ENCODE peak calls at places on chromosome 2, in eight cellular contexts. N is A549, L is sigmoid colon, T is HepG2, Z is ovary, A is tibial nerve, R is transverse colon, O is K562. H is an unnamed sample.

GRCh38 chr2:47905454-47906260 is 641 bp downstream of the FBXO11 start:
- DNase-seq in N (peak), L (peak), T (no peak), Z (peak), A (peak), R (peak), O (peak), H (peak)

GRCh38 chr2:7795358-7796199 is 878.4 kb downstream of the RNF144A start:
- DNase-seq in N (no peak), L (no peak), T (no peak), Z (no peak), A (no peak), R (no peak), O (no peak), H (no peak)

GRCh38 chr2:63553049-63553448 is 35.2 kb downstream of the WDPCP start:
- DNase-seq in N (no peak), L (no peak), T (no peak), Z (no peak), A (no peak), R (no peak), O (no peak), H (no peak)

GRCh38 chr2:240591226-240591625 is 4.7 kb downstream of the CAPN10 start:
- DNase-seq in N (no peak), L (peak), T (no peak), Z (no peak), A (no peak), R (no peak), O (no peak), H (no peak)

GRCh38 chr2:214896287-214896686 is 86.8 kb upstream of the BARD1 start:
- DNase-seq in N (no peak), L (no peak), T (no peak), Z (no peak), A (no peak), R (no peak), O (no peak), H (no peak)

GRCh38 chr2:241741016-241741415 is 6.6 kb downstream of the D2HGDH start:
- DNase-seq in N (no peak), L (no peak), T (no peak), Z (no peak), A (no peak), R (no peak), O (no peak), H (no peak)

GRCh38 chr2:172442072-172442895 is 14.9 kb downstream of the ITGA6 start:
- DNase-seq in N (peak), L (no peak), T (peak), Z (no peak), A (no peak), R (peak), O (no peak), H (peak)

GRCh38 chr2:128490881-128491778 is 172.5 kb upstream of the HS6ST1 start:
- DNase-seq in N (no peak), L (no peak), T (no peak), Z (no peak), A (no peak), R (no peak), O (no peak), H (peak)

GRCh38 chr2:168912466-168913170 is 11.5 kb downstream of the G6PC2 start:
- DNase-seq in N (no peak), L (peak), T (no peak), Z (peak), A (no peak), R (no peak), O (no peak), H (peak)

GRCh38 chr2:148253716-148254115 is 232.8 kb downstream of the MBD5 start:
- DNase-seq in N (peak), L (no peak), T (no peak), Z (no peak), A (no peak), R (no peak), O (peak), H (no peak)

GRCh38 chr2:20617892-20618467 is 32.9 kb downstream of the HS1BP3 start:
- DNase-seq in N (peak), L (peak), T (peak), Z (peak), A (peak), R (peak), O (peak), H (peak)

GRCh38 chr2:7473135-7473771 is 556.0 kb downstream of the RNF144A start:
- DNase-seq in N (no peak), L (no peak), T (no peak), Z (no peak), A (no peak), R (no peak), O (no peak), H (no peak)

GRCh38 chr2:152468832-152469692 is 134.1 kb downstream of the FMNL2 start:
- DNase-seq in N (peak), L (no peak), T (no peak), Z (no peak), A (no peak), R (peak), O (no peak), H (no peak)

GRCh38 chr2:196849895-196850294 is 40.7 kb upstream of the C2orf66 start:
- DNase-seq in N (peak), L (no peak), T (peak), Z (no peak), A (no peak), R (peak), O (peak), H (no peak)

GRCh38 chr2:72929010-72929409 is 11.7 kb downstream of the EMX1 start:
- DNase-seq in N (no peak), L (peak), T (no peak), Z (no peak), A (no peak), R (no peak), O (no peak), H (no peak)

GRCh38 chr2:191318037-191318728 is 73.0 kb downstream of the MYO1B start:
- DNase-seq in N (no peak), L (peak), T (no peak), Z (no peak), A (no peak), R (peak), O (no peak), H (no peak)

GRCh38 chr2:10447300-10448207 is 573 bp downstream of the ODC1 start:
- DNase-seq in N (peak), L (no peak), T (peak), Z (peak), A (no peak), R (peak), O (peak), H (peak)

GRCh38 chr2:214960677-214961076 is 151.2 kb upstream of the BARD1 start:
- DNase-seq in N (no peak), L (no peak), T (no peak), Z (no peak), A (no peak), R (no peak), O (no peak), H (no peak)

GRCh38 chr2:220885593-220885992 is 686.5 kb downstream of the EPHA4 start:
- DNase-seq in N (no peak), L (no peak), T (no peak), Z (no peak), A (no peak), R (no peak), O (no peak), H (no peak)

GRCh38 chr2:39243469-39244123 is at the start of gene CDKL4:
- DNase-seq in N (no peak), L (no peak), T (no peak), Z (no peak), A (no peak), R (peak), O (no peak), H (no peak)

GRCh38 chr2:177338177-177338721 is 54.3 kb upstream of the AGPS start:
- DNase-seq in N (peak), L (no peak), T (peak), Z (no peak), A (no peak), R (no peak), O (no peak), H (no peak)

GRCh38 chr2:64970495-64970894 is 18.7 kb upstream of the SLC1A4 start:
- DNase-seq in N (no peak), L (no peak), T (no peak), Z (no peak), A (no peak), R (no peak), O (no peak), H (no peak)

GRCh38 chr2:240420206-240420899 is 15.1 kb upstream of the GPC1 start:
- DNase-seq in N (no peak), L (peak), T (no peak), Z (peak), A (no peak), R (no peak), O (no peak), H (no peak)

GRCh38 chr2:188181035-188181434 is 110.6 kb upstream of the GULP1 start:
- DNase-seq in N (no peak), L (no peak), T (no peak), Z (no peak), A (no peak), R (no peak), O (no peak), H (no peak)

GRCh38 chr2:239663364-239663924 is 262.6 kb upstream of the HDAC4 start:
- DNase-seq in N (no peak), L (peak), T (no peak), Z (no peak), A (no peak), R (no peak), O (no peak), H (no peak)

GRCh38 chr2:174243812-174244211 is 4.5 kb downstream of the OLA1 start:
- DNase-seq in N (no peak), L (no peak), T (no peak), Z (no peak), A (no peak), R (no peak), O (no peak), H (no peak)

GRCh38 chr2:52289776-52290175 is 1257.8 kb upstream of the NRXN1 start:
- DNase-seq in N (no peak), L (no peak), T (no peak), Z (no peak), A (no peak), R (no peak), O (no peak), H (no peak)

GRCh38 chr2:217277646-217278048 is 417.8 kb upstream of the TNP1 start:
- DNase-seq in N (peak), L (peak), T (peak), Z (no peak), A (no peak), R (peak), O (no peak), H (no peak)

GRCh38 chr2:8413589-8414135 is 268.2 kb upstream of the ID2 start:
- DNase-seq in N (peak), L (no peak), T (peak), Z (no peak), A (no peak), R (peak), O (no peak), H (peak)

GRCh38 chr2:79612999-79613398 is 100.1 kb downstream of the CTNNA2 start:
- DNase-seq in N (peak), L (no peak), T (no peak), Z (no peak), A (no peak), R (no peak), O (no peak), H (no peak)

GRCh38 chr2:74497777-74498499 is 1.5 kb downstream of the LBX2 start:
- DNase-seq in N (no peak), L (no peak), T (no peak), Z (no peak), A (no peak), R (peak), O (no peak), H (peak)

GRCh38 chr2:216545359-216545758 is 46.7 kb downstream of the RPL37A start:
- DNase-seq in N (no peak), L (no peak), T (no peak), Z (no peak), A (no peak), R (no peak), O (peak), H (no peak)

GRCh38 chr2:2942906-2943305 is 434.7 kb downstream of the EIPR1 start:
- DNase-seq in N (no peak), L (no peak), T (no peak), Z (no peak), A (no peak), R (no peak), O (no peak), H (no peak)

GRCh38 chr2:193806088-193806774 is 1611.5 kb upstream of the TMEFF2 start:
- DNase-seq in N (no peak), L (no peak), T (no peak), Z (no peak), A (no peak), R (no peak), O (no peak), H (no peak)

GRCh38 chr2:152132321-152132720 is 33.5 kb upstream of the CACNB4 start:
- DNase-seq in N (no peak), L (no peak), T (no peak), Z (no peak), A (no peak), R (no peak), O (no peak), H (no peak)

GRCh38 chr2:173355132-173355865 is 627 bp downstream of the CDCA7 start:
- DNase-seq in N (peak), L (no peak), T (peak), Z (peak), A (no peak), R (peak), O (peak), H (peak)

GRCh38 chr2:53969285-53970094 is 1.3 kb downstream of the PSME4 start:
- DNase-seq in N (peak), L (no peak), T (peak), Z (no peak), A (no peak), R (no peak), O (peak), H (no peak)

GRCh38 chr2:241822264-241822623 is 13.3 kb downstream of the NEU4 start:
- DNase-seq in N (no peak), L (no peak), T (no peak), Z (no peak), A (no peak), R (no peak), O (no peak), H (no peak)

DNA sequence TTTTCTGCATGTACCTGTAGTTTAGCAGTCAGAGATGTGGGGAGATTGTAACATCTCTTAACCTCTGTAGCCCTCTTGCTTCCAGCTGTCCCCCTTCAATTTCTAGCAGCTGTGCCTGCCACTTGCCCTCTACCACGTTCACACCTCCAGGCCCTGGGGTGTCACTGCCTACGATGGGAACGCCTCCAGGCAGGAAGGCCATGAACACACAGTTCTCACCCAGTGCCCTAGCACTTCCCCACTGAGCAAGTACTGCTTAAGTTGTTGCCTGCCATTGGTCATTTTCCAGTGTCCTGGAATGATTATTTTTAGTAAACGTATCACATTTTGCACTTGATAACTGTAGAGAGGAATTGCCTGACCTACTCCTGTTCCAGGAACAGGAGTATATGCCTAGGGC is 77.1 kb upstream of the B3GNT7 start:
- DNase-seq in N (no peak), L (no peak), T (no peak), Z (no peak), A (no peak), R (no peak), O (no peak), H (no peak)
- TF ChIP-seq EP300 in N (no peak), L (no peak), T (no peak), Z (no peak), A (no peak), R (no peak), O (no peak), H (no peak)

GRCh38 chr2:24409700-24410556 is 49.6 kb upstream of the ITSN2 start:
- DNase-seq in N (peak), L (no peak), T (peak), Z (no peak), A (no peak), R (peak), O (peak), H (peak)
- TF ChIP-seq EP300 in N (no peak), L (no peak), T (no peak), Z (no peak), A (no peak), R (no peak), O (no peak), H (no peak)

GRCh38 chr2:218892693-218893348 is 12.2 kb downstream of the WNT10A start:
- DNase-seq in N (peak), L (no peak), T (peak), Z (peak), A (no peak), R (peak), O (peak), H (peak)
- TF ChIP-seq EP300 in N (no peak), L (no peak), T (no peak), Z (no peak), A (no peak), R (no peak), O (no peak), H (no peak)

DNA sequence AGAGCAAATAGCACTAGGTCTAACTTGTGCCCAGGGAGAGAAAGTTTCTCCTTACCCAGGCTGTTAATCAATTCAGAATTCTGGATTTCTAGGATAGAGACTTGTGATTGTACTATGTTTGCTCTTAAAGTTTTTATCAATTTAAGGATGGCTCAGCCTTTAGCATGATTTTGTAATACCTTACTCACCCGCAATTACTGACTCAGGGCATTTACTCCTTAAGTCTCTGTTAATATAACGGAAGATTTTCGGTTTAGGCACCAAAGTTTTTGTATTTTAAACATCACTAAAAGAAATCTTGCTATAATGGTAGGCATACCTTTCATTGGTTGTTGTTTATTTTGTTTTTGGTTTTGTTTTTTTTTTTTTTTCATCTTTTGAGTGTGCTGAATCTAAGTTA is 358.2 kb downstream of the RBM43 start:
- DNase-seq in N (no peak), L (no peak), T (no peak), Z (no peak), A (no peak), R (no peak), O (no peak), H (no peak)
- TF ChIP-seq EP300 in N (no peak), L (no peak), T (no peak), Z (no peak), A (no peak), R (no peak), O (no peak), H (no peak)

GRCh38 chr2:201262718-201263117 is 2.4 kb downstream of the CASP8 start:
- DNase-seq in N (no peak), L (no peak), T (no peak), Z (no peak), A (no peak), R (no peak), O (peak), H (no peak)

GRCh38 chr2:201261911-201262310 is 1.6 kb downstream of the CASP8 start:
- DNase-seq in N (no peak), L (no peak), T (no peak), Z (no peak), A (no peak), R (no peak), O (no peak), H (no peak)

GRCh38 chr2:201260302-201260800 is at the start of gene CASP8:
- DNase-seq in N (peak), L (no peak), T (peak), Z (no peak), A (no peak), R (peak), O (peak), H (peak)

GRCh38 chr2:201259216-201259615 is 1.1 kb upstream of the CASP8 start:
- DNase-seq in N (no peak), L (no peak), T (no peak), Z (no peak), A (no peak), R (no peak), O (peak), H (no peak)

GRCh38 chr2:201261471-201261870 is 1.1 kb downstream of the CASP8 start:
- DNase-seq in N (no peak), L (no peak), T (no peak), Z (no peak), A (no peak), R (peak), O (no peak), H (no peak)
- TF ChIP-seq EP300 in N (no peak), L (no peak), T (no peak), Z (no peak), A (no peak), R (no peak), O (no peak), H (no peak)

DNA sequence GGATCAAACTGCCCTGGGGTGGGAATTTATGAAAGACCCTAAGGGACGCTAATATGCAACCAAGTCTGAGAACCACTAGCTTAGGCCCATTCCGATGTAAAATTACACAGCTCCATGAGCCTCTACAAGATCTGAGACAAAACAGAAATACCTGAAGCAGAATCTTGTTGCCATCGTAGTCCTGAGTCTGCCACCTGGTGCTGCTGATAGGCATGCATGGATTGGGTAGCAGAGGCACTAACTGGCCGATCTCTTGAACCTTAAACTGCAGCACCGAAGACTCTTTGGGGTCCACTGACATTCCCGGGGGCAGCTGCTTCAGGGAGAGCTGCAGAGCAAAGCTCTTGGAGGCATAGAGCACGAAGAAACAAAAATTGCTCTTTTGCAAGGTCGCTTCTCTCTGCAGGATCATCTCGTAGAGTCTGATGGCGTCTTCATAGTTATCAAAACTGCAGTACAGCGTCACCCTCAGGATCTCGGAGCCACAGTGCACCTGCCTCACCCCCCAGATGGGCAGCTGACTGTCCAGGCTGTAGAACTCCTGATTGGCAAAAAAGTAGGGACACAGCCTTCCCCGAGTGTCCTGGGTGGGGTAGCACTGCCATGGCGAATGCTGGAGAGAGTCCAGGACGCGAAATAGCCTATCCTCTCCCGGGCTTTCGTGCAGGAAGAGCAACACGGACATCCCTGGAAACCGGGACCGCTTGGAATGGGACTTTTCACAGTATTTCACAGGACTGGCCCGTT is 848 bp downstream of the FAM124B start:
- DNase-seq in N (no peak), L (no peak), T (no peak), Z (no peak), A (no peak), R (no peak), O (peak), H (no peak)
- TF ChIP-seq EP300 in N (no peak), L (no peak), T (no peak), Z (no peak), A (no peak), R (no peak), O (no peak), H (no peak)

GRCh38 chr2:160486341-160486740 is 7.3 kb downstream of the RBMS1 start:
- DNase-seq in N (no peak), L (peak), T (no peak), Z (no peak), A (no peak), R (no peak), O (no peak), H (no peak)
- TF ChIP-seq EP300 in N (no peak), L (no peak), T (no peak), Z (no peak), A (no peak), R (no peak), O (no peak), H (no peak)